ENCODE peak calls at places on chromosome X, in seven cellular contexts. F is GM23248, P is PC-9, V is GM23338, X is PC-3, E is MM.1S, Q is SK-N-SH. U is an unnamed sample.

GRCh38 chrX:129577473-129577872 is 37.4 kb downstream of the OCRL start:
- DNase-seq in F (peak; percentile 91), Q (peak; percentile 58), E (no peak), V (no peak), X (peak; percentile 5), P (no peak), U (no peak)

GRCh38 chrX:105533951-105534350 is 288.4 kb upstream of the NRK start:
- DNase-seq in E (no peak), X (no peak), Q (no peak), P (no peak), F (no peak), V (no peak), U (no peak)

GRCh38 chrX:141314441-141314840 is 72.1 kb upstream of the SPANXC start:
- DNase-seq in F (no peak), X (peak; percentile 51), E (no peak), Q (no peak), P (no peak), V (no peak), U (no peak)

GRCh38 chrX:115499112-115499805 is 61.7 kb upstream of the PLS3 start:
- DNase-seq in E (no peak), Q (no peak), V (no peak), X (no peak), F (no peak), P (no peak), U (no peak)

GRCh38 chrX:33434256-33435092 is 223.1 kb upstream of the DMD start:
- DNase-seq in P (no peak), E (peak; percentile 56), Q (peak; percentile 42), F (peak; percentile 39), X (peak; percentile 66), V (peak; percentile 64), U (peak; percentile 77)

GRCh38 chrX:103687696-103688191 is 1.2 kb upstream of the MORF4L2 start:
- DNase-seq in V (peak; percentile 88), F (peak; percentile 80), E (peak; percentile 74), P (peak; percentile 56), X (peak; percentile 74), Q (peak; percentile 55), U (peak; percentile 89)

GRCh38 chrX:9897761-9898161 is 69.4 kb upstream of the CLDN34 start:
- DNase-seq in V (no peak), F (peak; percentile 91), P (no peak), X (no peak), Q (no peak), E (no peak), U (no peak)

GRCh38 chrX:26922278-26922677 is 540.9 kb downstream of the PPP4R3C start:
- DNase-seq in F (peak; percentile 77), E (no peak), V (no peak), X (peak; percentile 6), Q (no peak), P (no peak), U (no peak)

GRCh38 chrX:8668797-8669196 is 63.1 kb downstream of the ANOS1 start:
- DNase-seq in F (no peak), X (no peak), E (no peak), P (peak; percentile 82), V (peak; percentile 21), Q (no peak), U (peak; percentile 34)

DNA sequence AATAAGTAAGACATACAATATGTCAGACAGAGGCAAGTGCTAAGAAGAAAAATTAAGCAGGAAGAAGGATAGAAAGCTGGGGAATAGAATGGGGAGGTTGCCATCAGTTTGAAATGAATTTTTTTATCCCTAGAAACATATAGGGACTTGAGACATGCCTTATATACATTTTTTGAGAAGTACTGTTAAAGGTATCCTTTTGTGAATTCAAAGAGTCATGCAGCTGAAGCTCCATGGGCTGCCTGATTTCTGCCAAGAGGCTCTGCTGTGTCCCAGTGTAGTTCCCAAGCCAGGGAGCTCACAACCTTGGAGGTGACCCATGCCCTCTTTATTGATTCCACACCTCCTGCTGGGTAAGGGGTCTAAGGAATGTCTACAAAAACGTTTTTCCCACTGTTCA is 564.6 kb upstream of the DIPK2B start:
- DNase-seq in X (no peak), Q (no peak), P (no peak), E (no peak), V (no peak), F (no peak), U (no peak)
- H3F3A ChIP-seq in X (peaks cover 50% of the 10 kb centered on the region), Q (peaks cover 87% of the 10 kb centered on the region), P (peaks cover 12% of the 10 kb centered on the region), E (no peaks in the 10 kb centered on the region), V (no peaks in the 10 kb centered on the region), F (peaks cover 94% of the 10 kb centered on the region), U (no peaks in the 10 kb centered on the region)

GRCh38 chrX:1466971-1467561 is 14.4 kb upstream of the ASMTL start:
- DNase-seq in F (no peak), E (peak; percentile 89), Q (no peak), V (no peak), X (no peak), P (no peak), U (no peak)
- H3F3A ChIP-seq in F (no peaks in the 10 kb centered on the region), E (peaks cover 24% of the 10 kb centered on the region), Q (peaks cover 11% of the 10 kb centered on the region), V (no peaks in the 10 kb centered on the region), X (no peaks in the 10 kb centered on the region), P (peaks cover 9% of the 10 kb centered on the region), U (no peaks in the 10 kb centered on the region)

GRCh38 chrX:130826249-130826648 is 76.8 kb downstream of the ENOX2 start:
- DNase-seq in P (no peak), Q (no peak), F (no peak), X (no peak), E (no peak), V (no peak), U (no peak)
- H3F3A ChIP-seq in P (no peaks in the 10 kb centered on the region), Q (no peaks in the 10 kb centered on the region), F (no peaks in the 10 kb centered on the region), X (no peaks in the 10 kb centered on the region), E (no peaks in the 10 kb centered on the region), V (no peaks in the 10 kb centered on the region), U (no peaks in the 10 kb centered on the region)

DNA sequence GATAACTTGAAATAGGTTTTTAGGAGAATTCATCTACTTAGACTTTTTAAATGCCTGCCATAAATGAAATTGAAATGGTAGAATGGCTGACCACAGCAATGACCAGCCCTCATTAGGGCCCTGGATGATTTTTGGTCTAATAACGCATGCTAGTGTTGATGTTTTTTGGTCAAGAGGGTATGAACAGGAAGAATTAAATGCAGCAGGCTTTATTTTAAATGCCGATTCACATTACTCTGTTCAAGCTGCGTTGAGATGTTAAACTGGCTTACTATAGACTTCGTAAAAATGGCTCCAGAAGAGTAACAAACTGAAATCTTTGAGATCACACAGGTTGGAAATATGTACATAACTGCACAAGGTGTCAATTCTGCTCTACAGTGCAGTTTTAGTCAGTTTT is 14.6 kb downstream of the DDX3X start:
- DNase-seq in V (no peak), Q (no peak), E (no peak), P (no peak), X (no peak), F (no peak), U (no peak)
- H3F3A ChIP-seq in V (peaks cover 23% of the 10 kb centered on the region), Q (peaks cover 82% of the 10 kb centered on the region), E (peaks cover 13% of the 10 kb centered on the region), P (peaks cover 16% of the 10 kb centered on the region), X (peaks cover 17% of the 10 kb centered on the region), F (peaks cover 63% of the 10 kb centered on the region), U (peaks cover 81% of the 10 kb centered on the region)

DNA sequence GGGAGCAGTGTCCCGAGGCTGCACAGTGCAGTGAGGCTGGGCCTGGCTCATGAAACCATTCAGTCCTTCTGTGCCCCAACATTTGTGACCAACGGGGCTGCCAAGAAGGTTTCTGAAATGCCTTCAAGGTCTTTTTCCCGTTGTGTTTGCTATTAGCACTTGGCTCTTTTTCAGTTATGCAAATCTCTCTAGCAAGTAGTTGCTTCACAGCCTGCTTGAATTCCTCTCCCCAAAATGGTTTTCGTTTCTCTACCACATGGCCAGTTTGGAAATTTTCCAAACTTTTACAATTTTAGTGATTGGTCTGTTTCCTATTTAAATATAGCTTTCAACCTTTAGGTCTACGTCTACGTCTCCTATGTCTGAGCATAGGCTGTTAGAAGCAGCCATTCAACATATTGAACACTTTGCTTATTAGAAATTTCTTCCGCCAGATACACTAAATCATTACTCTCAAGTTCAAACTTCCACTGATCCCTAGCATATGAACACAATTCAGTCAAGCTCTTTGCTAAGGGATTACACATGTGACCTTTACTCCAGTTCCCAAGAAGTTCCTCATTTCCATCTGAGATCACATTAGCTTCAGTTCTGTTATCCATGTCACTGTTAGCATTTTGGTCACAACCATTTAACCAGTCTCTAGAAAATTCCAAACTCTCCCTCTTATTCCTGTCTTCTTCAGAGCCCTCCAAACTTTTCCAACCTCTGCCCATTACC is 901.8 kb downstream of the GLUD2 start:
- DNase-seq in E (no peak), P (no peak), V (no peak), X (no peak), Q (no peak), F (no peak), U (no peak)
- H3F3A ChIP-seq in E (no peaks in the 10 kb centered on the region), P (no peaks in the 10 kb centered on the region), V (no peaks in the 10 kb centered on the region), X (no peaks in the 10 kb centered on the region), Q (no peaks in the 10 kb centered on the region), F (no peaks in the 10 kb centered on the region), U (no peaks in the 10 kb centered on the region)

DNA sequence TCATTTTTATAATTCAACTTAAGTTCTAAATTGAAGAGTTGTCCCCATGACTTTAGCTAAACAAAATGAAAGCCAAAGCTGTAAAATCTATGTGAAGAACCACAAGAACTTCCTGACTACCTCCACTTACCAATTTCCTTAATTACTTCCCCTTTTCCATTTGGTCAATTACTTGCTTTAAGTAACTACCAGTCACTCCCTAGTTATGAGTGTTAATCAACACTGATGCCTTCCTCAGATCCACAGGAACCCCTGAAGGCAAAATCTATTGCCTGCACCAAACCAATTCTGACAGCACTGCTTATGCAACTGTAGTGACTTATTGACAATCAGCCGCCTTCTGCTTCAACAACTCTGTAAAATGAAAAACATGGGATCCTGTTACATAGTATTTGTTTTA is 10.5 kb downstream of the RBMX start:
- DNase-seq in F (no peak), P (no peak), E (no peak), X (no peak), V (no peak), Q (no peak), U (no peak)
- H3F3A ChIP-seq in F (peaks cover 34% of the 10 kb centered on the region), P (peaks cover 70% of the 10 kb centered on the region), E (no peaks in the 10 kb centered on the region), X (no peaks in the 10 kb centered on the region), V (peaks cover 19% of the 10 kb centered on the region), Q (peaks cover 33% of the 10 kb centered on the region), U (peaks cover 56% of the 10 kb centered on the region)